ENCODE peak calls at places on chromosomes 2 and 18, in six cellular contexts. N is fibroblast of mammary gland; X is lower lobe of right lung; K is AG10803; V is CD4-positive, alpha-beta memory T cell; G is esophagus squamous epithelium. C is an unnamed sample.

GRCh38 chr18:43312891-43313290 is 35.6 kb upstream of the SYT4 start:
- DNase-seq in V (no peak), X (no peak), N (peak), G (no peak), K (no peak), C (no peak)

GRCh38 chr18:1998121-1998520 is 573.2 kb downstream of the METTL4 start:
- DNase-seq in V (no peak), X (no peak), K (no peak), G (no peak), N (no peak), C (no peak)

GRCh38 chr2:47256416-47257087 is 101.4 kb upstream of the STPG4 start:
- DNase-seq in X (no peak), N (no peak), G (no peak), K (no peak), V (no peak), C (no peak)

GRCh38 chr2:128291161-128291843 is 27.4 kb downstream of the HS6ST1 start:
- DNase-seq in K (no peak), V (no peak), X (no peak), N (no peak), G (no peak), C (no peak)

GRCh38 chr2:201071305-201072200 is at the start of the genes HYCC2 and NDUFB3:
- DNase-seq in G (peak), K (peak), V (peak), X (peak), N (peak), C (peak)

GRCh38 chr18:55634545-55634944 is 46.6 kb upstream of the TCF4 start:
- DNase-seq in X (no peak), V (no peak), G (no peak), N (peak), K (peak), C (no peak)

GRCh38 chr2:210584834-210585233 is 28.4 kb downstream of the CPS1 start:
- DNase-seq in X (no peak), G (no peak), N (peak), K (no peak), V (no peak), C (no peak)

GRCh38 chr2:186486651-186487647 is 889 bp downstream of the ZC3H15 start:
- DNase-seq in V (no peak), K (peak), G (no peak), X (no peak), N (peak), C (no peak)

GRCh38 chr2:232434091-232434490 is 21.9 kb upstream of the ALPI start:
- DNase-seq in K (no peak), V (no peak), X (peak), N (no peak), G (no peak), C (no peak)

GRCh38 chr18:63339920-63340484 is 20.4 kb upstream of the BCL2 start:
- DNase-seq in X (no peak), V (peak), G (no peak), N (peak), K (peak), C (peak)

GRCh38 chr18:56869189-56869777 is 218.1 kb downstream of the WDR7 start:
- DNase-seq in K (peak), V (peak), N (peak), X (no peak), G (no peak), C (no peak)

GRCh38 chr2:218701806-218702205 is 8.8 kb upstream of the TTLL4 start:
- DNase-seq in K (no peak), G (no peak), V (no peak), X (no peak), N (peak), C (no peak)

GRCh38 chr18:11676386-11676785 is 12.7 kb upstream of the GNAL start:
- DNase-seq in X (no peak), G (no peak), K (no peak), V (no peak), N (no peak), C (no peak)

GRCh38 chr2:128504242-128505149 is 185.8 kb upstream of the HS6ST1 start:
- DNase-seq in X (no peak), N (no peak), V (no peak), K (no peak), G (no peak), C (no peak)

GRCh38 chr18:59659486-59660187 is 37.6 kb downstream of the CCBE1 start:
- DNase-seq in X (no peak), N (no peak), K (no peak), G (no peak), V (no peak), C (no peak)

GRCh38 chr2:192687000-192687399 is 492.3 kb upstream of the TMEFF2 start:
- DNase-seq in V (no peak), K (no peak), G (no peak), X (no peak), N (no peak), C (no peak)

GRCh38 chr18:79988925-79989361 is 580 bp upstream of the TXNL4A start:
- DNase-seq in X (peak), K (peak), G (no peak), N (peak), V (no peak), C (no peak)

GRCh38 chr2:186806591-186806990 is 42.4 kb downstream of the ZSWIM2 start:
- DNase-seq in N (no peak), V (no peak), K (no peak), X (no peak), G (no peak), C (no peak)

DNA sequence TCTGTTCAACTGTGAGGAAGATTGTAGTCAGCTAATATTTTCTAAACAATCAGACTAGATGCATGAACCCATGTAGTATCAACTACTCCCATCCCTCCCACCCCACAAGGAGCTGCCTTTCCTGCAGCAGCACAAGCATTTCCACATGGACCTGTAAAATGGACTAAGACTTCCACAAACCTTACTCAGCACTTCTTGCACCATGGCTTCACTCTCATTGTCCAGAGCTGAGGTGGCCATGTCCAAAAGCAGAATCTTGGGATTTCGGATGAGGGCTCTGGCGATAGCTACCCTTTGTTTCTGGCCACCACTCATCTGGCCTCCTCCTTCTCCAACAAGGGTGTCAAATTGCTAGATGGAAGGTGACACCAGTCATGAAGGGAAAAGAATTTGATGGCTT is 61.3 kb downstream of the ABCB11 start:
- DNase-seq in G (no peak), K (no peak), N (no peak), X (no peak), V (no peak), C (no peak)
- H3K4me3 ChIP-seq in G (no peak), K (no peak), N (no peak), X (no peak), V (no peak), C (no peak)

DNA sequence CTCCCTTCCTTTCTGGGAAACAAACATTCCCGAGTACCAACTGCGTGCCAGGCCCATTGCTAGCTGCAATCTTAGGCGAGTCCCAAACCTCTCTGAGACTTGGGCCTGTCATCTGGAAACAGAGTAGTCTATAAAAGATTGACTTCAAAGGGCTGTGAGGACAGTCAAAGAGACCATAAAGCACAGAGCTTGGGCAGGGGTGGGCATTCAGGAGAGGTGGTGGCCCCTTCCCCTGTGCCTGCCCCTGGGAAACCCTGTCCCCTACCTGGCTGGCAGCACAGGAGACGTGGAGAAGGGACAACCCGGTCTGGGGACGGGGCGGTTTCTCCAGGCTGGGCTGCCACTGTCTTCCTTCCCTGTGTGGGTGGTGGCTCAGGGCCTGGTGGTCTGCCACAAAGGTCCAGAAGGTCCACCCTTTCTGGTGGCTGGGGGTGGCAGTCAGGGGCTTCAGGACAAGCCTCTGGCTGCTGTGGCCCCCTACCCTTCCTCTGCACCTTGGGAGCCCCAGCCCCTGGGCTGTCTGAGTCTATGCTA is 33.9 kb upstream of the FOSL2 start:
- DNase-seq in V (peak), N (no peak), G (no peak), X (no peak), K (no peak), C (no peak)
- H3K4me3 ChIP-seq in V (no peak), N (no peak), G (no peak), X (no peak), K (no peak), C (peak)

DNA sequence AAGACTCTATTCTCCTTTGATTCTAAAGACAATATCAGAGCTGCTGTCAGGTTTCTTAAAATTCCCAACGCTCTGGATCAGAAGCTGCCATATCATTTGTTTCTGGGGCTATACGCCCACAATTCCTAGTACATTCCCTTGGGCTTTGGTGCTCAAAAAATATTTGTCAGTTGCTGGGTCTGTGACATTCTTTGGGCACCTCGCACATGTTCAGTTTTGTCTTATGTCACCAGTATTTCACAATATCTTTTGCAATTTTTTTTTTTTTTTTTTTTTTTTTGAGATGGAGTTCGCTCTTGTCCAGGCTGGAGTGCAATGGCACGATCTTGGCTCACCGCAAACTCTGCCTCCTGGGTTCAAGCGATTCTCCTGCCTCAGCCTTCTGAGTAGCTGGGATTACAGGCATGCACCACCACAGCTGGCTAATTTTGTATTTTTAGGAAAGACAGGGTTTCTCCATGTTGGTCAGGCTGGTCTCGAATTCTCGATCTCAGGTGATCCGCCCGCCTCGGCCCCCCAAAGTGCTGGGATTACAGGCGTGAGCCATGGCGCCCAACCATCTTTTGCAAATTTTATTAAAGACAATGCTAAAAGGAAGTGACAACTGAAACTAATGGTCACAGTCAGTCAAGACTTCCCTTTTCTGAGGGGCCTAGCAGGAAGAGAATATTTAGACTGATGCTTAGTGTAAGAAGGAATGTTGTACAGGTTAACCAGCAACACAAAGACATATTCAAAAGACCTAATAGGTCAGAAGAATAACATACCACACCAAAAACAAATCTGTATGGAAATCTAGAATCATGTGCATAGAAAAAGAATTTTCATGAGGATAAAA is 6.8 kb downstream of the ZNF397 start:
- DNase-seq in G (no peak), V (no peak), N (no peak), X (no peak), K (peak), C (no peak)
- H3K4me3 ChIP-seq in G (no peak), V (no peak), N (no peak), X (no peak), K (no peak), C (no peak)

GRCh38 chr2:43406643-43407042 is 180.2 kb upstream of the ZFP36L2 start:
- DNase-seq in N (no peak), K (no peak), V (no peak), G (no peak), X (no peak), C (no peak)

GRCh38 chr2:43405829-43406228 is 179.4 kb upstream of the ZFP36L2 start:
- DNase-seq in X (no peak), G (no peak), K (peak), N (no peak), V (no peak), C (no peak)

GRCh38 chr2:43410055-43410604 is 183.7 kb upstream of the ZFP36L2 start:
- DNase-seq in X (no peak), G (no peak), N (no peak), K (no peak), V (no peak), C (no peak)

GRCh38 chr2:43408784-43409160 is 182.4 kb upstream of the ZFP36L2 start:
- DNase-seq in N (no peak), K (no peak), X (no peak), V (no peak), G (no peak), C (no peak)

DNA sequence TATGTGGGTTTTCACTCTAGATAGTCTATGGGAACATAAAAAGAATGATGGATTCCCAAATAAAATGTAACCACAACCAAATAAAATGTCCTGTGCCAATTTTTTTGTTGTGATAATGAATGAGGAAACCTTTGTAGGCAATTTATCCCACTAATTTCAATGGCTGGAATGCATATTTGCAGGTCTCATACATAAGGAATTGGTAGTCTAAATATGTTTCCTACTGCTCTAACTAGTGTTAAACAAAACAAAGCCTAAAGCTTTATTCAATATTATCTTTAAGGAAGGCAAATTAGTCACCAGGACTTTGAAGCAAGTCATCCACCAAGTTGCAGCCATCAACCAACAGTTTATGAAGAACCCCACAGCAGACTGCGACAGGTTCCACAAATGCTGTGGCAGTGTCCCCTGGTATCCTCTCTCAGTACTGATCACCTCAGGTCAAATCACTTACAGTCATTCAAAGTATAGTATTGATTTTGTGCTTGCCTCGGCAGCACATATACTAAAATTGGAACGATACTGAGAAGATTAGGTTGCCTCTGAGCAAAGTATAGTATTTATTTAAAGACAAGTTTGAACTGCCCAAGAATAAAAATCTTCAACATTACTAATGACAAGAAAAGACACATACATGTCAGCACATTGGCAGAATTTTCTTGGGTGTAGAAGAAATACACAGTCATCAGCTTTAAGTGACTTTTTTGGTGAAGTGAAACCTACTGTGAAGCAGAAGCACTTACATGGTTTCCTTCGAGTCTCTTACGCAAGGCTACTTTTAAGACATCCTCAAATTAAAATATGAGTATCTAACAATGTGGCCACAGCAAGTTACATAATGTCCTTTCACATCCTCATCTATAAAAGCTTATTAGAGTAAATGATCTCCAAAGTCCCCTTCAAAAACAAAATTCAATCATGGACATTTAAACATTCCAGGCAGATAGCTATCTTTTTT is 181.7 kb upstream of the ZFP36L2 start:
- DNase-seq in G (no peak), N (no peak), V (no peak), X (no peak), K (no peak), C (no peak)
- H3K4me3 ChIP-seq in G (no peak), N (no peak), V (no peak), X (no peak), K (no peak), C (no peak)

DNA sequence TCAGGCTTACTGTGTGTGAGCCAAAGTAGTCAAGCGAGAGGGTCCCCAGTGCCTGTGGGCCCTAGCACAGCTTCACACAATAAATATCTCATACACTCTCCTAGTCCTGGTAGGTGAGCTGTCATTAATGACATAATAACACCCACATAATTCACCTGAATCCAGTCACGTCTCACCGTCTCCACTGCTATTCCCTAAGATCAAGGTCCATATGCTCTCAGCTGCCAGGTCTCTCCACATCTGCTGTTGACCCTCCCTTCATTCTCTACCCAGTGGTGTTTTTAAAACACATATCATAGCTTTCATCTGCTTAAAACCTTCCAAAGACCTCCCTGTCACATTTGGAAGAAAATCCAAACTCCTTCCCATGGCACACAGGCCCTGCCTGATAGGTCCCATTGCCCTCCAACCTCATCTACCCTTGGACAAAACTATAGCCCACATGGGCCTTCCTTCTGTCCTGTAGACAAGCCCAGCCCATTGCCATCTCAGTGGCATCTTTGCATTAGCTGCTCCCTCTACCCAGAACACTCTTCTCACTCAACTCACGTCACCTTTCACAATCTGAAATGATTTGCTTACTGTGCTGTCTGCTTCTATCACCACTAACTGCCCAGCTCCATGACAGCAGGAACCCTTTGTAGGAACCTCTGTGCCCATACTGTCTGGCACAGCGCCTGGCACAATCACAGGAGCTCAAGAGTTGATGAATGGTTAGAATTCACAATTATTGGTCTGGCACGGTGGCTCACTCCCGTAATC is 7.5 kb downstream of the KCNG3 start:
- DNase-seq in N (no peak), V (no peak), X (no peak), G (no peak), K (no peak), C (no peak)
- H3K4me3 ChIP-seq in N (no peak), V (no peak), X (no peak), G (no peak), K (no peak), C (no peak)

DNA sequence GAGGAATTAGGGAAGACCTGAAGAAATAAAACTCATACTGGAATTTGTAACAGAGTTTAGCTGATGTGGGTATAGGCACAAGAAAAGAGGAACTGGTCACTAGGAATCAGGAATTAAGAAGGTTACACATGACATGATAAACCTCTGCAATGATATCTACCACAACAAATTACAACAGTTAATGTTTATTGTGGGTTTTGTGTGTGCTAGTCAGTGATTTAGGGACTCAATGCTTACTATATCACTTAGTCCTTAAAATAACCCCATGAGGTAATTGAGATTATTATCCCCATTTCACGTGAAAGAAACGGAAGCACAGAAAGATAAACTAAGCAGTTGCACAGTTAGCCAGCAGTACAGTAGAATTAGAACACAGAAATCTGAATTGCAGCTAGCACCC is 415.8 kb upstream of the ZEB2 start:
- DNase-seq in V (no peak), X (no peak), G (no peak), N (no peak), K (no peak), C (no peak)
- H3K4me3 ChIP-seq in V (no peak), X (no peak), G (no peak), N (no peak), K (no peak), C (no peak)

GRCh38 chr2:28280576-28280975 is 112.1 kb upstream of the FOSL2 start:
- DNase-seq in V (no peak), K (no peak), G (no peak), X (no peak), N (no peak), C (no peak)
- H3K4me3 ChIP-seq in V (no peak), K (no peak), G (no peak), X (no peak), N (no peak), C (no peak)

C was measured in effector memory CD4-positive, alpha-beta T cell.